ENCODE peak calls at places on chromosomes 13 and 19, in nine cellular contexts. One of them, this sample, is unnamed.

GRCh38 chr13:57988276-57988675 is 356.7 kb downstream of the PCDH17 start:
- DNase-seq in caudate nucleus: no peak
- DNase-seq in T-cell: no peak
- DNase-seq in tibial nerve: no peak
- DNase-seq in fibroblast of the conjunctiva: no peak
- DNase-seq in epithelial cell of esophagus: no peak
- DNase-seq in NCI-H1417: no peak
- DNase-seq in neural crest cell: no peak
- DNase-seq in SW 1271: no peak
- DNase-seq in this sample: no peak

GRCh38 chr19:47377208-47377701 is 28.1 kb downstream of the DHX34 start:
- DNase-seq in caudate nucleus: no peak
- DNase-seq in T-cell: no peak
- DNase-seq in tibial nerve: no peak
- DNase-seq in fibroblast of the conjunctiva: no peak
- DNase-seq in epithelial cell of esophagus: no peak
- DNase-seq in NCI-H1417: peak; percentile 53
- DNase-seq in neural crest cell: no peak
- DNase-seq in SW 1271: no peak
- DNase-seq in this sample: no peak

GRCh38 chr19:1068111-1069001 is 1.4 kb downstream of the ARHGAP45 start:
- DNase-seq in caudate nucleus: no peak
- DNase-seq in T-cell: peak; percentile 79
- DNase-seq in tibial nerve: peak; percentile 48
- DNase-seq in fibroblast of the conjunctiva: no peak
- DNase-seq in epithelial cell of esophagus: no peak
- DNase-seq in NCI-H1417: no peak
- DNase-seq in neural crest cell: no peak
- DNase-seq in SW 1271: no peak
- DNase-seq in this sample: no peak

GRCh38 chr13:50340566-50341287 is 325.5 kb downstream of the KCNRG start:
- DNase-seq in caudate nucleus: no peak
- DNase-seq in T-cell: no peak
- DNase-seq in tibial nerve: peak; percentile 61
- DNase-seq in fibroblast of the conjunctiva: no peak
- DNase-seq in epithelial cell of esophagus: no peak
- DNase-seq in NCI-H1417: peak; percentile 57
- DNase-seq in neural crest cell: no peak
- DNase-seq in SW 1271: no peak
- DNase-seq in this sample: no peak

GRCh38 chr13:89363144-89363543 is 1692.0 kb downstream of the SLITRK5 start:
- DNase-seq in caudate nucleus: no peak
- DNase-seq in T-cell: no peak
- DNase-seq in tibial nerve: no peak
- DNase-seq in fibroblast of the conjunctiva: no peak
- DNase-seq in epithelial cell of esophagus: no peak
- DNase-seq in NCI-H1417: no peak
- DNase-seq in neural crest cell: no peak
- DNase-seq in SW 1271: no peak
- DNase-seq in this sample: no peak

GRCh38 chr19:13154241-13154778 is 4.1 kb downstream of the IER2 start:
- DNase-seq in caudate nucleus: no peak
- DNase-seq in T-cell: no peak
- DNase-seq in tibial nerve: peak; percentile 92
- DNase-seq in fibroblast of the conjunctiva: peak; percentile 88
- DNase-seq in epithelial cell of esophagus: peak; percentile 84
- DNase-seq in NCI-H1417: peak; percentile 80
- DNase-seq in neural crest cell: peak; percentile 28
- DNase-seq in SW 1271: peak; percentile 65
- DNase-seq in this sample: no peak

GRCh38 chr19:16375157-16375935 is 50.7 kb downstream of the KLF2 start:
- DNase-seq in caudate nucleus: no peak
- DNase-seq in T-cell: no peak
- DNase-seq in tibial nerve: no peak
- DNase-seq in fibroblast of the conjunctiva: no peak
- DNase-seq in epithelial cell of esophagus: no peak
- DNase-seq in NCI-H1417: no peak
- DNase-seq in neural crest cell: no peak
- DNase-seq in SW 1271: no peak
- DNase-seq in this sample: no peak

GRCh38 chr13:74136089-74136658 is 2.0 kb upstream of the KLF12 start:
- DNase-seq in caudate nucleus: no peak
- DNase-seq in T-cell: peak; percentile 29
- DNase-seq in tibial nerve: peak; percentile 27
- DNase-seq in fibroblast of the conjunctiva: no peak
- DNase-seq in epithelial cell of esophagus: peak; percentile 65
- DNase-seq in NCI-H1417: peak; percentile 92
- DNase-seq in neural crest cell: peak; percentile 9
- DNase-seq in SW 1271: no peak
- DNase-seq in this sample: no peak

GRCh38 chr13:110784748-110785147 is 71.2 kb downstream of the ING1 start:
- DNase-seq in caudate nucleus: no peak
- DNase-seq in T-cell: no peak
- DNase-seq in tibial nerve: no peak
- DNase-seq in fibroblast of the conjunctiva: no peak
- DNase-seq in epithelial cell of esophagus: peak; percentile 6
- DNase-seq in NCI-H1417: no peak
- DNase-seq in neural crest cell: no peak
- DNase-seq in SW 1271: no peak
- DNase-seq in this sample: no peak

GRCh38 chr13:34502621-34503020 is 439.4 kb upstream of the NBEA start:
- DNase-seq in caudate nucleus: no peak
- DNase-seq in T-cell: no peak
- DNase-seq in tibial nerve: no peak
- DNase-seq in fibroblast of the conjunctiva: no peak
- DNase-seq in epithelial cell of esophagus: no peak
- DNase-seq in NCI-H1417: no peak
- DNase-seq in neural crest cell: no peak
- DNase-seq in SW 1271: no peak
- DNase-seq in this sample: no peak